ENCODE peak calls at places on chromosomes 7 and 10, in eight cellular contexts. E is anterior cingulate cortex, I is NCI-H226, H is left ventricle myocardium superior, B is NCI-H2081, L is right atrium auricular region, X is AG04449, G is left ventricle myocardium inferior. O is an unnamed sample.

GRCh38 chr7:49417034-49417433 is 356.4 kb upstream of the VWC2 start:
- DNase-seq in E (no peak), I (no peak), H (no peak), B (no peak), L (no peak), X (no peak), G (no peak), O (no peak)

GRCh38 chr7:66205736-66206080 is 574 bp downstream of the TPST1 start:
- DNase-seq in E (peak; percentile 20), I (no peak), H (no peak), B (no peak), L (no peak), X (no peak), G (peak; percentile 16), O (peak; percentile 30)

GRCh38 chr7:112876877-112877276 is 86.7 kb upstream of the TMEM168 start:
- DNase-seq in E (no peak), I (peak; percentile 30), H (no peak), B (no peak), L (no peak), X (no peak), G (no peak), O (no peak)

GRCh38 chr7:150398108-150398964 is 19.2 kb downstream of the ZNF775 start:
- DNase-seq in E (no peak), I (no peak), H (no peak), B (no peak), L (no peak), X (no peak), G (no peak), O (no peak)

GRCh38 chr7:69531050-69531449 is 67.2 kb upstream of the AUTS2 start:
- DNase-seq in E (no peak), I (no peak), H (no peak), B (no peak), L (no peak), X (no peak), G (no peak), O (no peak)

GRCh38 chr10:130801784-130802183 is 509.7 kb downstream of the TCERG1L start:
- DNase-seq in E (no peak), I (no peak), H (no peak), B (no peak), L (no peak), X (no peak), G (no peak), O (no peak)

GRCh38 chr10:114526497-114527238 is 122.4 kb upstream of the AFAP1L2 start:
- DNase-seq in E (peak; percentile 34), I (no peak), H (peak; percentile 80), B (peak; percentile 85), L (peak; percentile 88), X (no peak), G (peak; percentile 64), O (peak; percentile 79)

GRCh38 chr7:151736403-151736909 is 140.5 kb downstream of the PRKAG2 start:
- DNase-seq in E (no peak), I (peak; percentile 79), H (peak; percentile 81), B (peak; percentile 70), L (peak; percentile 91), X (peak; percentile 87), G (peak; percentile 72), O (peak; percentile 54)

GRCh38 chr10:24553051-24553612 is 170.6 kb downstream of the ARHGAP21 start:
- DNase-seq in E (no peak), I (no peak), H (no peak), B (no peak), L (no peak), X (no peak), G (no peak), O (no peak)

GRCh38 chr10:99996934-99997648 is 12.7 kb downstream of the DNMBP start:
- DNase-seq in E (no peak), I (no peak), H (no peak), B (no peak), L (no peak), X (no peak), G (no peak), O (no peak)

GRCh38 chr10:96468845-96469244 is 44.9 kb downstream of the TLL2 start:
- DNase-seq in E (no peak), I (no peak), H (no peak), B (no peak), L (no peak), X (no peak), G (no peak), O (no peak)

GRCh38 chr7:374706-375490 is 84.9 kb downstream of the FOXL3 start:
- DNase-seq in E (no peak), I (no peak), H (peak; percentile 24), B (no peak), L (no peak), X (no peak), G (no peak), O (peak; percentile 12)

GRCh38 chr7:152673902-152674301 is 2.0 kb downstream of the XRCC2 start:
- DNase-seq in E (no peak), I (no peak), H (no peak), B (no peak), L (no peak), X (no peak), G (no peak), O (no peak)

GRCh38 chr10:54496852-54497251 is 304.2 kb downstream of the PCDH15 start:
- DNase-seq in E (no peak), I (no peak), H (no peak), B (no peak), L (no peak), X (no peak), G (no peak), O (no peak)

GRCh38 chr10:59817806-59818205 is 64.6 kb upstream of the MRLN start:
- DNase-seq in E (peak; percentile 40), I (no peak), H (no peak), B (no peak), L (no peak), X (no peak), G (no peak), O (peak; percentile 43)

GRCh38 chr10:13152286-13152685 is 9.1 kb upstream of the MCM10 start:
- DNase-seq in E (no peak), I (no peak), H (no peak), B (no peak), L (no peak), X (no peak), G (no peak), O (no peak)

GRCh38 chr10:28595618-28596017 is 62.7 kb downstream of the WAC start:
- DNase-seq in E (no peak), I (no peak), H (no peak), B (no peak), L (no peak), X (peak; percentile 5), G (no peak), O (no peak)

GRCh38 chr7:115038158-115038557 is 116.3 kb downstream of the MDFIC start:
- DNase-seq in E (no peak), I (no peak), H (no peak), B (no peak), L (no peak), X (no peak), G (no peak), O (no peak)

GRCh38 chr10:86871563-86872183 is 85.7 kb downstream of the MMRN2 start:
- DNase-seq in E (no peak), I (peak; percentile 23), H (no peak), B (no peak), L (no peak), X (no peak), G (no peak), O (no peak)

GRCh38 chr10:45374451-45375052 is 536 bp downstream of the ALOX5 start:
- DNase-seq in E (no peak), I (no peak), H (no peak), B (no peak), L (peak; percentile 53), X (no peak), G (no peak), O (peak; percentile 59)

GRCh38 chr10:84267503-84268126 is 22.8 kb downstream of the RGR start:
- DNase-seq in E (peak; percentile 12), I (peak; percentile 18), H (peak; percentile 54), B (no peak), L (no peak), X (no peak), G (no peak), O (peak; percentile 20)

GRCh38 chr10:103114876-103115275 is 78.2 kb downstream of the NT5C2 start:
- DNase-seq in E (no peak), I (peak; percentile 60), H (no peak), B (no peak), L (no peak), X (no peak), G (no peak), O (no peak)

GRCh38 chr7:147911224-147911623 is 679.3 kb upstream of the C7orf33 start:
- DNase-seq in E (no peak), I (no peak), H (no peak), B (no peak), L (no peak), X (no peak), G (no peak), O (no peak)

GRCh38 chr7:24337180-24337579 is 53.2 kb downstream of the NPY start:
- DNase-seq in E (no peak), I (no peak), H (no peak), B (no peak), L (no peak), X (no peak), G (no peak), O (no peak)

GRCh38 chr10:48764486-48764885 is 79.8 kb downstream of the WDFY4 start:
- DNase-seq in E (no peak), I (no peak), H (no peak), B (no peak), L (no peak), X (no peak), G (no peak), O (no peak)

GRCh38 chr7:3028767-3029111 is 14.9 kb downstream of the CARD11 start:
- DNase-seq in E (no peak), I (no peak), H (no peak), B (no peak), L (no peak), X (no peak), G (no peak), O (no peak)

O was measured in body of pancreas.